ENCODE peak calls at places on chromosome 13, in seven cellular contexts. One of them, this sample, is unnamed.

GRCh38 chr13:52348983-52349780 is 56.8 kb downstream of the THSD1 start:
- DNase-seq in brain microvascular endothelial cell: peak
- DNase-seq in frontal cortex: no peak
- DNase-seq in activated CD4-positive, alpha-beta T cell treated with anti-CD3 and anti-CD28 coated beads for 48 hours: peak
- DNase-seq in RWPE2: no peak
- DNase-seq in GOT3: no peak
- DNase-seq in activated gamma-delta T cell treated with anti-CD3 and anti-CD28 coated beads, Interleukin-2, amount 50 U/mL, for 16 hours: no peak
- DNase-seq in this sample: no peak

GRCh38 chr13:64332048-64332447 is 2898.1 kb downstream of the PCDH9 start:
- DNase-seq in brain microvascular endothelial cell: no peak
- DNase-seq in frontal cortex: no peak
- DNase-seq in activated CD4-positive, alpha-beta T cell treated with anti-CD3 and anti-CD28 coated beads for 48 hours: no peak
- DNase-seq in RWPE2: no peak
- DNase-seq in GOT3: no peak
- DNase-seq in activated gamma-delta T cell treated with anti-CD3 and anti-CD28 coated beads, Interleukin-2, amount 50 U/mL, for 16 hours: no peak
- DNase-seq in this sample: no peak

GRCh38 chr13:103238441-103238840 is 172.2 kb upstream of the SLC10A2 start:
- DNase-seq in brain microvascular endothelial cell: no peak
- DNase-seq in frontal cortex: no peak
- DNase-seq in activated CD4-positive, alpha-beta T cell treated with anti-CD3 and anti-CD28 coated beads for 48 hours: no peak
- DNase-seq in RWPE2: no peak
- DNase-seq in GOT3: no peak
- DNase-seq in activated gamma-delta T cell treated with anti-CD3 and anti-CD28 coated beads, Interleukin-2, amount 50 U/mL, for 16 hours: no peak
- DNase-seq in this sample: no peak

GRCh38 chr13:110177790-110178189 is 129.2 kb downstream of the COL4A1 start:
- DNase-seq in brain microvascular endothelial cell: no peak
- DNase-seq in frontal cortex: no peak
- DNase-seq in activated CD4-positive, alpha-beta T cell treated with anti-CD3 and anti-CD28 coated beads for 48 hours: no peak
- DNase-seq in RWPE2: no peak
- DNase-seq in GOT3: no peak
- DNase-seq in activated gamma-delta T cell treated with anti-CD3 and anti-CD28 coated beads, Interleukin-2, amount 50 U/mL, for 16 hours: no peak
- DNase-seq in this sample: no peak

GRCh38 chr13:33518442-33518841 is 232.9 kb upstream of the STARD13 start:
- DNase-seq in brain microvascular endothelial cell: no peak
- DNase-seq in frontal cortex: no peak
- DNase-seq in activated CD4-positive, alpha-beta T cell treated with anti-CD3 and anti-CD28 coated beads for 48 hours: no peak
- DNase-seq in RWPE2: no peak
- DNase-seq in GOT3: no peak
- DNase-seq in activated gamma-delta T cell treated with anti-CD3 and anti-CD28 coated beads, Interleukin-2, amount 50 U/mL, for 16 hours: no peak
- DNase-seq in this sample: no peak

GRCh38 chr13:27919299-27919933 is 384 bp upstream of the PDX1 start:
- DNase-seq in brain microvascular endothelial cell: no peak
- DNase-seq in frontal cortex: no peak
- DNase-seq in activated CD4-positive, alpha-beta T cell treated with anti-CD3 and anti-CD28 coated beads for 48 hours: peak
- DNase-seq in RWPE2: no peak
- DNase-seq in GOT3: no peak
- DNase-seq in activated gamma-delta T cell treated with anti-CD3 and anti-CD28 coated beads, Interleukin-2, amount 50 U/mL, for 16 hours: no peak
- DNase-seq in this sample: peak

GRCh38 chr13:48278806-48279205 is 24.7 kb upstream of the RB1 start:
- DNase-seq in brain microvascular endothelial cell: no peak
- DNase-seq in frontal cortex: no peak
- DNase-seq in activated CD4-positive, alpha-beta T cell treated with anti-CD3 and anti-CD28 coated beads for 48 hours: no peak
- DNase-seq in RWPE2: no peak
- DNase-seq in GOT3: no peak
- DNase-seq in activated gamma-delta T cell treated with anti-CD3 and anti-CD28 coated beads, Interleukin-2, amount 50 U/mL, for 16 hours: no peak
- DNase-seq in this sample: no peak

GRCh38 chr13:33799950-33800592 is 17.9 kb upstream of the RFC3 start:
- DNase-seq in brain microvascular endothelial cell: peak
- DNase-seq in frontal cortex: peak
- DNase-seq in activated CD4-positive, alpha-beta T cell treated with anti-CD3 and anti-CD28 coated beads for 48 hours: no peak
- DNase-seq in RWPE2: no peak
- DNase-seq in GOT3: no peak
- DNase-seq in activated gamma-delta T cell treated with anti-CD3 and anti-CD28 coated beads, Interleukin-2, amount 50 U/mL, for 16 hours: no peak
- DNase-seq in this sample: no peak

GRCh38 chr13:27658569-27658968 is 36.9 kb downstream of the POLR1D start:
- DNase-seq in brain microvascular endothelial cell: no peak
- DNase-seq in frontal cortex: no peak
- DNase-seq in activated CD4-positive, alpha-beta T cell treated with anti-CD3 and anti-CD28 coated beads for 48 hours: no peak
- DNase-seq in RWPE2: no peak
- DNase-seq in GOT3: no peak
- DNase-seq in activated gamma-delta T cell treated with anti-CD3 and anti-CD28 coated beads, Interleukin-2, amount 50 U/mL, for 16 hours: no peak
- DNase-seq in this sample: no peak

GRCh38 chr13:26502826-26503225 is 54.7 kb upstream of the WASF3 start:
- DNase-seq in brain microvascular endothelial cell: peak
- DNase-seq in frontal cortex: peak
- DNase-seq in activated CD4-positive, alpha-beta T cell treated with anti-CD3 and anti-CD28 coated beads for 48 hours: peak
- DNase-seq in RWPE2: no peak
- DNase-seq in GOT3: no peak
- DNase-seq in activated gamma-delta T cell treated with anti-CD3 and anti-CD28 coated beads, Interleukin-2, amount 50 U/mL, for 16 hours: no peak
- DNase-seq in this sample: no peak

GRCh38 chr13:57631607-57632275 is at the start of gene PCDH17:
- DNase-seq in brain microvascular endothelial cell: peak
- DNase-seq in frontal cortex: peak
- DNase-seq in activated CD4-positive, alpha-beta T cell treated with anti-CD3 and anti-CD28 coated beads for 48 hours: peak
- DNase-seq in RWPE2: no peak
- DNase-seq in GOT3: no peak
- DNase-seq in activated gamma-delta T cell treated with anti-CD3 and anti-CD28 coated beads, Interleukin-2, amount 50 U/mL, for 16 hours: no peak
- DNase-seq in this sample: peak

GRCh38 chr13:99908129-99908805 is 63.3 kb downstream of the ZIC5 start:
- DNase-seq in brain microvascular endothelial cell: no peak
- DNase-seq in frontal cortex: no peak
- DNase-seq in activated CD4-positive, alpha-beta T cell treated with anti-CD3 and anti-CD28 coated beads for 48 hours: no peak
- DNase-seq in RWPE2: no peak
- DNase-seq in GOT3: no peak
- DNase-seq in activated gamma-delta T cell treated with anti-CD3 and anti-CD28 coated beads, Interleukin-2, amount 50 U/mL, for 16 hours: no peak
- DNase-seq in this sample: no peak

GRCh38 chr13:31441804-31442487 is 242.2 kb downstream of the B3GLCT start:
- DNase-seq in brain microvascular endothelial cell: no peak
- DNase-seq in frontal cortex: no peak
- DNase-seq in activated CD4-positive, alpha-beta T cell treated with anti-CD3 and anti-CD28 coated beads for 48 hours: no peak
- DNase-seq in RWPE2: no peak
- DNase-seq in GOT3: no peak
- DNase-seq in activated gamma-delta T cell treated with anti-CD3 and anti-CD28 coated beads, Interleukin-2, amount 50 U/mL, for 16 hours: no peak
- DNase-seq in this sample: no peak

GRCh38 chr13:113763254-113763653 is 4.2 kb downstream of the TMEM255B start:
- DNase-seq in brain microvascular endothelial cell: no peak
- DNase-seq in frontal cortex: no peak
- DNase-seq in activated CD4-positive, alpha-beta T cell treated with anti-CD3 and anti-CD28 coated beads for 48 hours: no peak
- DNase-seq in RWPE2: no peak
- DNase-seq in GOT3: no peak
- DNase-seq in activated gamma-delta T cell treated with anti-CD3 and anti-CD28 coated beads, Interleukin-2, amount 50 U/mL, for 16 hours: no peak
- DNase-seq in this sample: no peak

GRCh38 chr13:98370806-98371553 is 193.9 kb upstream of the RNF113B start:
- DNase-seq in brain microvascular endothelial cell: peak
- DNase-seq in frontal cortex: no peak
- DNase-seq in activated CD4-positive, alpha-beta T cell treated with anti-CD3 and anti-CD28 coated beads for 48 hours: no peak
- DNase-seq in RWPE2: no peak
- DNase-seq in GOT3: no peak
- DNase-seq in activated gamma-delta T cell treated with anti-CD3 and anti-CD28 coated beads, Interleukin-2, amount 50 U/mL, for 16 hours: no peak
- DNase-seq in this sample: no peak

GRCh38 chr13:85588359-85588758 is 210.9 kb downstream of the SLITRK6 start:
- DNase-seq in brain microvascular endothelial cell: no peak
- DNase-seq in frontal cortex: no peak
- DNase-seq in activated CD4-positive, alpha-beta T cell treated with anti-CD3 and anti-CD28 coated beads for 48 hours: no peak
- DNase-seq in RWPE2: no peak
- DNase-seq in GOT3: no peak
- DNase-seq in activated gamma-delta T cell treated with anti-CD3 and anti-CD28 coated beads, Interleukin-2, amount 50 U/mL, for 16 hours: no peak
- DNase-seq in this sample: no peak

GRCh38 chr13:76029088-76029487 is 393.0 kb downstream of the LMO7 start:
- DNase-seq in brain microvascular endothelial cell: no peak
- DNase-seq in frontal cortex: no peak
- DNase-seq in activated CD4-positive, alpha-beta T cell treated with anti-CD3 and anti-CD28 coated beads for 48 hours: no peak
- DNase-seq in RWPE2: no peak
- DNase-seq in GOT3: no peak
- DNase-seq in activated gamma-delta T cell treated with anti-CD3 and anti-CD28 coated beads, Interleukin-2, amount 50 U/mL, for 16 hours: no peak
- DNase-seq in this sample: no peak

GRCh38 chr13:80783926-80784325 is 443.0 kb upstream of the SPRY2 start:
- DNase-seq in brain microvascular endothelial cell: no peak
- DNase-seq in frontal cortex: no peak
- DNase-seq in activated CD4-positive, alpha-beta T cell treated with anti-CD3 and anti-CD28 coated beads for 48 hours: no peak
- DNase-seq in RWPE2: no peak
- DNase-seq in GOT3: no peak
- DNase-seq in activated gamma-delta T cell treated with anti-CD3 and anti-CD28 coated beads, Interleukin-2, amount 50 U/mL, for 16 hours: no peak
- DNase-seq in this sample: no peak

GRCh38 chr13:101406787-101407186 is 9.5 kb downstream of the NALCN start:
- DNase-seq in brain microvascular endothelial cell: no peak
- DNase-seq in frontal cortex: no peak
- DNase-seq in activated CD4-positive, alpha-beta T cell treated with anti-CD3 and anti-CD28 coated beads for 48 hours: no peak
- DNase-seq in RWPE2: no peak
- DNase-seq in GOT3: no peak
- DNase-seq in activated gamma-delta T cell treated with anti-CD3 and anti-CD28 coated beads, Interleukin-2, amount 50 U/mL, for 16 hours: no peak
- DNase-seq in this sample: no peak

GRCh38 chr13:53206455-53206854 is 177.8 kb downstream of the OLFM4 start:
- DNase-seq in brain microvascular endothelial cell: no peak
- DNase-seq in frontal cortex: no peak
- DNase-seq in activated CD4-positive, alpha-beta T cell treated with anti-CD3 and anti-CD28 coated beads for 48 hours: no peak
- DNase-seq in RWPE2: no peak
- DNase-seq in GOT3: no peak
- DNase-seq in activated gamma-delta T cell treated with anti-CD3 and anti-CD28 coated beads, Interleukin-2, amount 50 U/mL, for 16 hours: no peak
- DNase-seq in this sample: no peak

GRCh38 chr13:98411617-98412310 is 165.1 kb downstream of the STK24 start:
- DNase-seq in brain microvascular endothelial cell: no peak
- DNase-seq in frontal cortex: no peak
- DNase-seq in activated CD4-positive, alpha-beta T cell treated with anti-CD3 and anti-CD28 coated beads for 48 hours: peak
- DNase-seq in RWPE2: no peak
- DNase-seq in GOT3: no peak
- DNase-seq in activated gamma-delta T cell treated with anti-CD3 and anti-CD28 coated beads, Interleukin-2, amount 50 U/mL, for 16 hours: no peak
- DNase-seq in this sample: no peak

GRCh38 chr13:21872795-21873194 is 201.9 kb downstream of the FGF9 start:
- DNase-seq in brain microvascular endothelial cell: no peak
- DNase-seq in frontal cortex: no peak
- DNase-seq in activated CD4-positive, alpha-beta T cell treated with anti-CD3 and anti-CD28 coated beads for 48 hours: no peak
- DNase-seq in RWPE2: no peak
- DNase-seq in GOT3: no peak
- DNase-seq in activated gamma-delta T cell treated with anti-CD3 and anti-CD28 coated beads, Interleukin-2, amount 50 U/mL, for 16 hours: no peak
- DNase-seq in this sample: no peak

GRCh38 chr13:110560606-110561334 is 752 bp downstream of the RAB20 start:
- DNase-seq in brain microvascular endothelial cell: peak
- DNase-seq in frontal cortex: no peak
- DNase-seq in activated CD4-positive, alpha-beta T cell treated with anti-CD3 and anti-CD28 coated beads for 48 hours: no peak
- DNase-seq in RWPE2: no peak
- DNase-seq in GOT3: no peak
- DNase-seq in activated gamma-delta T cell treated with anti-CD3 and anti-CD28 coated beads, Interleukin-2, amount 50 U/mL, for 16 hours: no peak
- DNase-seq in this sample: no peak

GRCh38 chr13:20685042-20685441 is 18.5 kb upstream of the IL17D start:
- DNase-seq in brain microvascular endothelial cell: no peak
- DNase-seq in frontal cortex: no peak
- DNase-seq in activated CD4-positive, alpha-beta T cell treated with anti-CD3 and anti-CD28 coated beads for 48 hours: no peak
- DNase-seq in RWPE2: no peak
- DNase-seq in GOT3: no peak
- DNase-seq in activated gamma-delta T cell treated with anti-CD3 and anti-CD28 coated beads, Interleukin-2, amount 50 U/mL, for 16 hours: no peak
- DNase-seq in this sample: no peak

GRCh38 chr13:114010401-114011101 is 36.7 kb upstream of the C13orf46 start:
- DNase-seq in brain microvascular endothelial cell: no peak
- DNase-seq in frontal cortex: no peak
- DNase-seq in activated CD4-positive, alpha-beta T cell treated with anti-CD3 and anti-CD28 coated beads for 48 hours: peak
- DNase-seq in RWPE2: peak
- DNase-seq in GOT3: no peak
- DNase-seq in activated gamma-delta T cell treated with anti-CD3 and anti-CD28 coated beads, Interleukin-2, amount 50 U/mL, for 16 hours: no peak
- DNase-seq in this sample: no peak

GRCh38 chr13:20940083-20940482 is 37.5 kb upstream of the XPO4 start:
- DNase-seq in brain microvascular endothelial cell: no peak
- DNase-seq in frontal cortex: no peak
- DNase-seq in activated CD4-positive, alpha-beta T cell treated with anti-CD3 and anti-CD28 coated beads for 48 hours: no peak
- DNase-seq in RWPE2: no peak
- DNase-seq in GOT3: no peak
- DNase-seq in activated gamma-delta T cell treated with anti-CD3 and anti-CD28 coated beads, Interleukin-2, amount 50 U/mL, for 16 hours: no peak
- DNase-seq in this sample: no peak

GRCh38 chr13:42318570-42318969 is 46.6 kb downstream of the AKAP11 start:
- DNase-seq in brain microvascular endothelial cell: no peak
- DNase-seq in frontal cortex: no peak
- DNase-seq in activated CD4-positive, alpha-beta T cell treated with anti-CD3 and anti-CD28 coated beads for 48 hours: no peak
- DNase-seq in RWPE2: no peak
- DNase-seq in GOT3: no peak
- DNase-seq in activated gamma-delta T cell treated with anti-CD3 and anti-CD28 coated beads, Interleukin-2, amount 50 U/mL, for 16 hours: no peak
- DNase-seq in this sample: no peak